ENCODE peak calls at places on chromosomes 2 and 18, in seven cellular contexts. L is HT1080; J is stimulated activated CD4-positive, alpha-beta T cell treated with anti-CD3 and anti-CD28 coated beads, Interleukin-4, amount 100 ng/mL, for 24 hours; S is NCI-H69; W is A673; U is PC-3; C is RCC 7860. V is an unnamed sample.

GRCh38 chr2:230809677-230810251 is 55.0 kb upstream of the ITM2C start:
- DNase-seq in L (no peak), J (no peak), S (no peak), W (peak), U (peak), C (no peak), V (no peak)

GRCh38 chr18:55982992-55983391 is 395.0 kb upstream of the TCF4 start:
- DNase-seq in L (peak), J (no peak), S (no peak), W (no peak), U (peak), C (no peak), V (no peak)

GRCh38 chr2:108324531-108325256 is 36.0 kb downstream of the SULT1C2 start:
- DNase-seq in L (peak), J (no peak), S (no peak), W (no peak), U (peak), C (peak), V (no peak)

GRCh38 chr2:120771556-120772208 is 36.0 kb downstream of the GLI2 start:
- DNase-seq in L (peak), J (no peak), S (no peak), W (no peak), U (peak), C (peak), V (no peak)

GRCh38 chr2:201644001-201644400 is 698 bp upstream of the TMEM237 start:
- DNase-seq in L (no peak), J (no peak), S (no peak), W (peak), U (no peak), C (no peak), V (no peak)

GRCh38 chr2:64817453-64817852 is 163.7 kb upstream of the SERTAD2 start:
- DNase-seq in L (no peak), J (no peak), S (no peak), W (no peak), U (no peak), C (no peak), V (no peak)

GRCh38 chr2:62881162-62881795 is 169.4 kb upstream of the OTX1 start:
- DNase-seq in L (no peak), J (no peak), S (no peak), W (no peak), U (no peak), C (no peak), V (no peak)

GRCh38 chr18:49625021-49625691 is 63.3 kb downstream of the LIPG start:
- DNase-seq in L (no peak), J (no peak), S (no peak), W (no peak), U (peak), C (peak), V (no peak)

GRCh38 chr18:51767293-51767692 is 569.8 kb upstream of the MEX3C start:
- DNase-seq in L (no peak), J (no peak), S (no peak), W (no peak), U (no peak), C (no peak), V (no peak)

GRCh38 chr2:240368746-240369724 is 66.4 kb upstream of the GPC1 start:
- DNase-seq in L (no peak), J (no peak), S (peak), W (no peak), U (no peak), C (no peak), V (peak)

GRCh38 chr2:109347626-109348025 is 218.6 kb downstream of the SH3RF3 start:
- DNase-seq in L (no peak), J (no peak), S (no peak), W (no peak), U (no peak), C (no peak), V (no peak)

GRCh38 chr18:46320928-46321855 is 217.0 kb downstream of the HAUS1 start:
- DNase-seq in L (peak), J (no peak), S (peak), W (no peak), U (peak), C (peak), V (peak)

GRCh38 chr2:196263181-196263747 is 91.9 kb upstream of the STK17B start:
- DNase-seq in L (peak), J (peak), S (peak), W (peak), U (peak), C (peak), V (no peak)